ENCODE peak calls at places on chromosomes 16 and 17, in five cellular contexts. Y is bronchial epithelial cell, E is HCT116, Q is right lobe of liver, P is IMR-90. L is an unnamed sample.
A peak's percentile ranks its signal among the peaks of the same experiment; 100 is the strongest.

GRCh38 chr16:74073471-74073870 is 223.1 kb upstream of the PSMD7 start:
- DNase-seq in Y (no peak), P (peak; percentile 8), E (no peak), Q (peak; percentile 61), L (no peak)

GRCh38 chr17:68705331-68706166 is 104.4 kb upstream of the FAM20A start:
- DNase-seq in E (no peak), Y (no peak), P (peak; percentile 43), Q (no peak), L (no peak)

GRCh38 chr16:27822529-27823437 is 240.7 kb downstream of the GSG1L start:
- DNase-seq in P (no peak), Q (no peak), E (no peak), Y (no peak), L (no peak)

GRCh38 chr17:73782641-73783381 is 138.6 kb upstream of the SDK2 start:
- DNase-seq in Q (no peak), E (peak; percentile 74), Y (no peak), P (no peak), L (no peak)

GRCh38 chr17:83083368-83084201 is 4.2 kb downstream of the METRNL start:
- DNase-seq in P (peak; percentile 99), Q (no peak), Y (peak; percentile 72), E (no peak), L (peak; percentile 94)

GRCh38 chr16:30893082-30893743 is 664 bp downstream of the BCL7C start:
- DNase-seq in E (no peak), P (no peak), Q (peak; percentile 38), Y (no peak), L (no peak)

GRCh38 chr17:78965369-78965982 is 14.2 kb downstream of the LGALS3BP start:
- DNase-seq in E (no peak), Q (no peak), Y (no peak), P (no peak), L (no peak)

GRCh38 chr16:51002889-51003490 is 148.1 kb downstream of the SALL1 start:
- DNase-seq in Y (no peak), E (no peak), Q (peak; percentile 29), P (no peak), L (no peak)

GRCh38 chr16:67936124-67936875 is at the start of gene PSMB10:
- DNase-seq in E (no peak), Q (peak; percentile 66), P (peak; percentile 72), Y (peak; percentile 29), L (peak; percentile 45)

GRCh38 chr17:17414316-17414937 is 62.4 kb upstream of the MED9 start:
- DNase-seq in E (no peak), P (peak; percentile 80), Y (no peak), Q (no peak), L (peak; percentile 88)

GRCh38 chr17:40675905-40676304 is 10.9 kb upstream of the KRT222 start:
- DNase-seq in E (no peak), Y (no peak), Q (no peak), P (no peak), L (no peak)

GRCh38 chr17:12406623-12407228 is 259.0 kb upstream of the MYOCD start:
- DNase-seq in P (peak; percentile 18), Q (no peak), E (no peak), Y (peak; percentile 73), L (no peak)

GRCh38 chr16:74999683-75000480 is 1.1 kb downstream of the ZNRF1 start:
- DNase-seq in E (no peak), Q (peak; percentile 72), Y (peak; percentile 29), P (no peak), L (no peak)

GRCh38 chr17:31067699-31068184 is 27.0 kb upstream of the NF1 start:
- DNase-seq in Y (peak; percentile 91), E (peak; percentile 34), Q (no peak), P (peak; percentile 88), L (peak; percentile 47)

GRCh38 chr16:71666928-71667707 is 41.1 kb downstream of the MARVELD3 start:
- DNase-seq in Y (no peak), P (no peak), Q (no peak), E (no peak), L (no peak)

GRCh38 chr16:71670537-71670936 is 44.6 kb downstream of the MARVELD3 start:
- DNase-seq in Y (no peak), P (no peak), E (no peak), Q (peak; percentile 29), L (no peak)

GRCh38 chr16:71671165-71671564 is 45.2 kb downstream of the MARVELD3 start:
- DNase-seq in E (no peak), P (no peak), Q (no peak), Y (no peak), L (no peak)

GRCh38 chr16:71672125-71672524 is 46.1 kb downstream of the MARVELD3 start:
- DNase-seq in E (no peak), Y (no peak), P (no peak), Q (no peak), L (no peak)

GRCh38 chr16:71669926-71670536 is 44.0 kb downstream of the MARVELD3 start:
- DNase-seq in Q (no peak), E (no peak), P (no peak), Y (no peak), L (no peak)
- TF ChIP-seq CTCF in Q (no peak), E (no peak), P (no peak), Y (no peak), L (no peak)

GRCh38 chr16:22425036-22425801 is 50.8 kb upstream of the CDR2 start:
- DNase-seq in E (no peak), Y (no peak), Q (no peak), P (no peak), L (no peak)
- H3K4me3 ChIP-seq in E (no peak overlapping the region), Y (no peak overlapping the region), Q (no peak overlapping the region), P (no peak overlapping the region), L (no peak overlapping the region)

GRCh38 chr17:43393944-43394482 is 4.8 kb upstream of the ARL4D start:
- DNase-seq in Y (peak; percentile 67), P (peak; percentile 83), Q (peak; percentile 78), E (peak; percentile 79), L (peak; percentile 84)
- TF ChIP-seq CTCF in Y (peak; percentile 76), P (peak; percentile 97), Q (peak; percentile 93), E (peak; percentile 96), L (peak; percentile 80)

DNA sequence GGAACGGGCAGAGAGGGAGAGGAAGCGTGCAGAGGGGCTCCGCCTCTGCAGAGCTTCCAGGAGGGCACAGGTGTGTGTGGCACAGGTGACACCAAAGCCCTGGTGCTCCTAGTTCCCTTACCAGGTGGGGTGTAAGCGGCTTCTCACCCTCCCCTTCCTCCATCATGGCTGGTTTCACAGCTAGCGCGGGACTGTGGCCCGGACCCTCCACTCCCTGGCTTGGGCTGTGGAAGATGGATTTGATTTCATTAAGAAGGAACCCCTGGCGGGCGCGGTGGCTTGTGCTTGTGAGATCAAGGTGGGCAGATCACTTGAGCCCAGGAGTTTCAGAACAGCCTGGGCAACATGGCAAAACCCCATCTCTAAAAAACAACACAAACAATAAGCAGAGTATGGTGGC is 241.2 kb upstream of the GSE1 start:
- DNase-seq in Y (no peak), E (no peak), Q (no peak), P (no peak), L (no peak)
- H3K4me3 ChIP-seq in Y (peak overlapping the region; percentile 45), E (no peak overlapping the region), Q (no peak overlapping the region), P (no peak overlapping the region), L (no peak overlapping the region)

GRCh38 chr16:85209526-85210121 is 97.4 kb upstream of the CIBAR2 start:
- DNase-seq in E (no peak), Y (no peak), P (no peak), Q (peak; percentile 83), L (no peak)
- TF ChIP-seq CTCF in E (peak; percentile 36), Y (no peak), P (peak; percentile 7), Q (no peak), L (peak; percentile 27)

L was measured in astrocyte of the cerebellum.